ENCODE peak calls at places on chromosomes 11 and 22, in seven cellular contexts. E, L, C, U, K, I and D are unnamed samples.
A peak's percentile ranks its signal among the peaks of the same experiment; 100 is the strongest.

GRCh38 chr11:60915250-60915914 is 1.4 kb downstream of the TMEM109 start:
- DNase-seq in U (peak; percentile 65), E (peak; percentile 64), C (peak; percentile 72), K (peak; percentile 50), I (peak; percentile 50), L (peak; percentile 45), D (no peak)

GRCh38 chr11:61769169-61769920 is 16.9 kb downstream of the MYRF start:
- DNase-seq in C (no peak), I (peak; percentile 48), U (no peak), L (no peak), K (no peak), E (peak; percentile 71), D (no peak)

GRCh38 chr22:46770726-46771125 is 8.3 kb downstream of the TBC1D22A start:
- DNase-seq in L (peak; percentile 30), E (no peak), U (no peak), C (no peak), K (no peak), I (no peak), D (no peak)

GRCh38 chr11:13114566-13115465 is 105.7 kb downstream of the RASSF10 start:
- DNase-seq in I (no peak), E (peak; percentile 49), U (no peak), K (no peak), C (no peak), L (no peak), D (no peak)

GRCh38 chr11:102967497-102967896 is 12.0 kb upstream of the MMP13 start:
- DNase-seq in L (no peak), I (no peak), C (no peak), K (no peak), E (no peak), U (no peak), D (no peak)

GRCh38 chr11:44286268-44286880 is 23.6 kb downstream of the ALX4 start:
- DNase-seq in E (peak; percentile 73), U (peak; percentile 50), C (peak; percentile 33), K (peak; percentile 23), I (peak; percentile 44), L (peak; percentile 22), D (no peak)

GRCh38 chr11:12784987-12785386 is 110.8 kb downstream of the TEAD1 start:
- DNase-seq in K (no peak), U (no peak), L (no peak), I (no peak), E (peak; percentile 55), C (no peak), D (no peak)

GRCh38 chr11:117824571-117825537 is at the start of gene FXYD2:
- DNase-seq in C (no peak), E (no peak), U (no peak), K (no peak), I (no peak), L (peak; percentile 28), D (no peak)

GRCh38 chr11:17892409-17892808 is 120.4 kb downstream of the SERGEF start:
- DNase-seq in K (no peak), C (no peak), E (no peak), U (no peak), I (no peak), L (no peak), D (no peak)

GRCh38 chr22:25027959-25028840 is 75.7 kb downstream of the KIAA1671 start:
- DNase-seq in U (no peak), K (no peak), L (peak; percentile 47), I (no peak), C (peak; percentile 54), E (peak; percentile 65), D (no peak)

GRCh38 chr11:45745065-45745811 is 59.7 kb upstream of the SLC35C1 start:
- DNase-seq in E (peak; percentile 46), K (no peak), C (no peak), L (peak; percentile 32), I (no peak), U (no peak), D (peak; percentile 60)

GRCh38 chr11:1832181-1832988 is 2.4 kb upstream of the SYT8 start:
- DNase-seq in E (peak; percentile 73), K (peak; percentile 56), I (no peak), C (peak; percentile 68), U (no peak), L (no peak), D (no peak)

GRCh38 chr11:61138940-61139339 is 22.3 kb downstream of the VPS37C start:
- DNase-seq in U (no peak), I (peak; percentile 76), K (no peak), E (peak; percentile 36), C (no peak), L (no peak), D (no peak)

GRCh38 chr22:49534386-49534785 is 293.3 kb downstream of the BRD1 start:
- DNase-seq in I (no peak), U (no peak), K (no peak), E (no peak), L (no peak), C (no peak), D (no peak)

GRCh38 chr11:90874281-90874680 is 651.4 kb upstream of the CHORDC1 start:
- DNase-seq in E (no peak), U (no peak), L (no peak), I (no peak), K (no peak), C (no peak), D (no peak)

GRCh38 chr11:90434858-90435257 is 212.0 kb upstream of the CHORDC1 start:
- DNase-seq in L (no peak), U (no peak), K (no peak), C (no peak), I (no peak), E (peak; percentile 53), D (no peak)

GRCh38 chr11:33889821-33890378 is 2.0 kb downstream of the LMO2 start:
- DNase-seq in I (no peak), U (no peak), E (no peak), C (no peak), K (no peak), L (no peak), D (no peak)

GRCh38 chr11:116418388-116419041 is 354.3 kb downstream of the BUD13 start:
- DNase-seq in L (no peak), K (no peak), E (no peak), U (no peak), I (no peak), C (no peak), D (no peak)

GRCh38 chr22:31739795-31740201 is 10.1 kb downstream of the PRR14L start:
- DNase-seq in L (no peak), I (no peak), E (no peak), U (no peak), K (no peak), C (no peak), D (no peak)

GRCh38 chr11:10861047-10861446 is 3.2 kb upstream of the ZBED5 start:
- DNase-seq in C (no peak), I (no peak), L (no peak), E (no peak), K (no peak), U (no peak), D (no peak)

DNA sequence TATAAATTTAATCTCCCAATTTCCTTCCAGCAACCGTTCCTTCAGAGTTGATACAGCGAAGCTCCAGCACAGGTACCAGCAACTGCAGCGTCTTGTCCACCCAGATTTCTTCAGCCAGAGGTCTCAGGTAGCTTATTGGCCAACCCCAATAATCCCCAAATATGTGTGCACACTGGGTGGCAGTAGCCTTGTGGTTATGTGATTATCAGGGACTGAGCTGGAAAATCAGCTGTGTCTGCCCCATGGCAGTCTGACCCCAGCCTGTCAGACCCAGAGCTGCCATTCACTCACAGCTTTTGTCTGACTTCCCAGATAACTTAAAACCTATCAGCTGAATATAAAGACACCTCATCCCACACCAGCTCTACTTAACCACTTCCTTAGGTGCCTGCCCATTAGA is 2.0 kb downstream of the HSCB start:
- DNase-seq in E (no peak), C (no peak), L (no peak), K (no peak), I (no peak), U (no peak), D (no peak)
- H3K27ac ChIP-seq in E (no peak overlapping the region), C (no peak overlapping the region), L (no peak overlapping the region), K (no peak overlapping the region), I (no peak overlapping the region), U (no peak overlapping the region), D (no peak overlapping the region)

DNA sequence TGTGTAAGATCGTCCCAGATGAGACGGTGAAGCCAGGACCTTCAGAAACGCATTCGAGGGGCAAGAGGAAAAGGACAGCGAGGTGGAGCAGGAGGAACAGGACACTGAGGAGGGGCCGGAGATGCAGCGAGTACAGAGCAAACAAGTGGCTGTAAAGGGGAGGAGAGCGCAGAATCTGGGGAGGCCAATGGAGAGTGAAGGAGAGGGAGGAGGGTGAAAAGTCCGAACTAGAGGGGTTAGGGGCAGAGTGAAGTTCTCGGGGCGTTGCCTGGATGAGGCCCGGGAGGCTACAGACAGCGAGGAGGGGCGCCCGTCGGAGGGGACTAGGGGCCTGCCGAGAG is 8.8 kb upstream of the PPIL2 start:
- DNase-seq in E (no peak), C (no peak), I (no peak), U (no peak), L (no peak), K (no peak), D (no peak)
- H3K27ac ChIP-seq in E (no peak overlapping the region), C (no peak overlapping the region), I (no peak overlapping the region), U (no peak overlapping the region), L (no peak overlapping the region), K (no peak overlapping the region), D (no peak overlapping the region)

DNA sequence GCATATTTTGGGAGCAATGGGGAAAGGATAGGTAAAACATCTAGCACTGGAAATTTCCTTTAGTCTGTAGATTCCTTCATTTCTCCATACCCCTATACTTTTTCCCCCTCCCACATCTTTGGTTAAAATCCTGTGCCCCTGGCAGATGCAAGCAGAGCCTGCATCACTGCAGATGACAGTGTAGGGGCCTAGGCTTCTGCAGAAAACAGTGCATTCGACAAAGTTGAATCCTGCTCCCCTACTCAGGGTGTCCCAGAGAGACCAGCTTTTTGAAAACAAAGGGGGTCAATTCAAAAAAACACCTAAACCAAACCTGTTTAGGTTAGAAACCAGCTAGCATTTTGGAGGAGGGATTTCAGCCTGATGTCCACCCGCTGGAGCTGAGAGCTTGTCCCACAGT is 43.8 kb upstream of the BLID start:
- DNase-seq in C (no peak), E (no peak), L (no peak), U (no peak), I (no peak), K (no peak), D (no peak)
- H3K27ac ChIP-seq in C (no peak overlapping the region), E (no peak overlapping the region), L (peak overlapping the region; percentile 8), U (no peak overlapping the region), I (peak overlapping the region; percentile 82), K (no peak overlapping the region), D (peak overlapping the region; percentile 97)

DNA sequence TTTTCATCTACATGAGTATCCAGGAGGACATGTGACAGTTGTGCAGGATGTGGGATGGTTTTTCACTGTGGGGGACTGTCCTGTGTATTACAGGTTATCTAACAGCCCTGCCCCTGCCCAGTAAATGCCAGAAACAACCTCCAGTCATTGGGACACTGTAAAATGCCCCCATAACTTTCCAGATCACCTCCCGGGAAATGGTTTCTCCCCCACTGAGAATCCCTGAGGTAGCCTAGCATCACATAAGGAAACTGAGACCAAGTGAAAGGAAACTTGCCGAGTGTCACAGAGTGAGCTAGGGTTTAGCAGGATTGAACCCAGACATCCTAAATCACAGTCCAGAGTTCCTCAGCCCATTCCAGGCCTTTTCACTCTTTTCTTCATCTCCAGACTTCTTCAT is 48.3 kb upstream of the SLC6A5 start:
- DNase-seq in L (no peak), K (no peak), C (no peak), I (no peak), E (no peak), U (no peak), D (no peak)
- H3K27ac ChIP-seq in L (no peak overlapping the region), K (no peak overlapping the region), C (no peak overlapping the region), I (no peak overlapping the region), E (no peak overlapping the region), U (no peak overlapping the region), D (no peak overlapping the region)